ENCODE peak calls at places on chromosomes 4 and X, in ten cellular contexts. P is HCT116, M is PC-3, J is GM23248, X is OCI-LY7, V is MM.1S, Y is SK-N-SH, Z is PC-9, G is Karpas-422, W is hepatocyte. D is an unnamed sample.

GRCh38 chr4:141339386-141339785 is 118.7 kb downstream of the ZNF330 start:
- DNase-seq in P (no peak), M (no peak), J (no peak), X (no peak), V (no peak), Y (no peak), Z (no peak), G (no peak), W (no peak), D (no peak)

GRCh38 chrX:65127804-65128203 is 151.6 kb upstream of the ZC4H2 start:
- DNase-seq in P (no peak), M (no peak), J (peak; percentile 29), X (no peak), V (peak; percentile 29), Y (no peak), Z (no peak), G (no peak), W (no peak), D (peak; percentile 0)

GRCh38 chr4:143402776-143403550 is 66.3 kb downstream of the GAB1 start:
- DNase-seq in P (no peak), M (no peak), J (peak; percentile 44), X (peak; percentile 75), V (peak; percentile 36), Y (no peak), Z (no peak), G (no peak), W (no peak), D (no peak)

GRCh38 chr4:149121015-149121404 is 678.8 kb upstream of the NR3C2 start:
- DNase-seq in P (no peak), M (no peak), J (no peak), X (no peak), V (no peak), Y (no peak), Z (no peak), G (no peak), W (no peak), D (no peak)

GRCh38 chr4:8917321-8917811 is 45.7 kb upstream of the HMX1 start:
- DNase-seq in P (no peak), M (no peak), J (no peak), X (no peak), V (no peak), Y (no peak), Z (no peak), G (no peak), W (peak; percentile 2), D (no peak)

GRCh38 chrX:17809984-17810383 is 51.1 kb downstream of the RAI2 start:
- DNase-seq in P (no peak), M (no peak), J (no peak), X (no peak), V (no peak), Y (no peak), Z (no peak), G (no peak), W (no peak), D (no peak)

GRCh38 chr4:26028793-26029511 is 114.9 kb downstream of the SMIM20 start:
- DNase-seq in P (no peak), M (no peak), J (peak; percentile 82), X (no peak), V (peak; percentile 40), Y (peak; percentile 82), Z (peak; percentile 24), G (peak; percentile 74), W (peak; percentile 90), D (peak; percentile 26)

GRCh38 chrX:100681581-100681980 is 37.6 kb downstream of the SRPX2 start:
- DNase-seq in P (no peak), M (no peak), J (no peak), X (no peak), V (no peak), Y (no peak), Z (no peak), G (no peak), W (no peak), D (no peak)

GRCh38 chrX:50903387-50904027 is 7.0 kb upstream of the BMP15 start:
- DNase-seq in P (peak; percentile 27), M (peak; percentile 61), J (peak; percentile 63), X (peak; percentile 16), V (peak; percentile 11), Y (peak; percentile 45), Z (peak; percentile 13), G (peak; percentile 79), W (peak; percentile 64), D (peak; percentile 72)

GRCh38 chr4:186700746-186701145 is 22.9 kb downstream of the FAT1 start:
- DNase-seq in P (no peak), M (peak; percentile 22), J (peak; percentile 97), X (no peak), V (no peak), Y (no peak), Z (no peak), G (no peak), W (no peak), D (no peak)

GRCh38 chr4:1172228-1172851 is at the start of gene SPON2:
- DNase-seq in P (no peak), M (no peak), J (peak; percentile 44), X (no peak), V (no peak), Y (peak; percentile 65), Z (peak; percentile 25), G (no peak), W (peak; percentile 51), D (peak; percentile 62)

GRCh38 chrX:135086197-135086854 is 34.0 kb downstream of the ETDB start:
- DNase-seq in P (peak; percentile 63), M (peak; percentile 84), J (peak; percentile 78), X (peak; percentile 71), V (peak; percentile 83), Y (peak; percentile 54), Z (peak; percentile 39), G (peak; percentile 88), W (peak; percentile 80), D (peak; percentile 82)

DNA sequence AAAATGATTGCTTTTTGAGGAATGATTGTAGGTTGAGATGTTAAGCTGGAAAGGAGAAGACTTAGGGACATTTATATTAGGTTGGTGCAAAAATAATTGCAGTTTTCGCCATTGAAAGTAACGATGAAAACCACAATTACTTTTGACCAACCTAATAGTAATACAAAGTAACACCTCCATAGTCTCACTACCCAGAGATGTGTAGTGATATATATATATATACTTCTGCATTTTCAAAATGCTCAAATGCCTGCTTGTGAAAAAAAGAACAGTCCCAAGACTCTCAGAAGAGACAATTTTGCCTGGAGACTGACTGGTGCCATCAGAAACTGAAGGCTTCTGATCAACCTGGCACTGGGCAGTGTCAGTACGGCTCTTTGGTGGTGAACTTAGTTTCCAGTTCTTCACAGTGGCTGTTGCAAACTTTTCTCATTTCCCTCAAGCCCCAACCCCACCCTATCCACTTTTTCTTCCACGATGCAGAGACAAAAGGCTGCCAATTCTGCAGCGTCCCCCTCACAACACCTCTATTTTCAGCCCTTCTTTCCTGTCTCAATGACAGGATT is 35.1 kb upstream of the TAPT1 start:
- DNase-seq in P (no peak), M (no peak), J (no peak), X (peak; percentile 28), V (no peak), Y (no peak), Z (no peak), G (no peak), W (no peak), D (no peak)
- H3K4me2 ChIP-seq in P (no peak overlapping the region), M (no peak overlapping the region), J (no peak overlapping the region), X (peak overlapping the region; percentile 49), V (no peak overlapping the region), Y (no peak overlapping the region), Z (no peak overlapping the region), G (no peak overlapping the region), W (no peak overlapping the region), D (no peak overlapping the region)

DNA sequence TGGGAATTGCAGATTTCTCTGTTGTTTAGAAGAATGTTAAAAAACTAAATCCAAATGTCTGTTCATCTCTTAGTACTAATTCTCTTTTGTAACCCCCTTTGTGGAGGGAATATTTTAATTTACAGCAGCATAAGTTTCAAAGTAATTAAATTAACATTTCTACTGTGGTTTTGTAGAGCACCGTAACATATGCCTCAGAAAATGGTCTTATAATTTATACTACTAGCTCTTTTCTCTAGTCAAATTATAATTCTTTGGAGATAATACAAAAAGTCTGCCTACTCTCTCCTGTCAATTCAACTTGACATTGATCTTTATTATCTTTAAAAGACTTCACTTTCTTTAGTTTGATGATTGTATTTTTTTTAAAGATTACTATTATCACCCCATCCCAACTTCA is 759.0 kb downstream of the ADGRL3 start:
- DNase-seq in P (no peak), M (no peak), J (no peak), X (no peak), V (no peak), Y (no peak), Z (no peak), G (no peak), W (no peak), D (no peak)
- H3K9me2 ChIP-seq in P (no peaks in the 10 kb centered on the region), M (no peaks in the 10 kb centered on the region), J (no peaks in the 10 kb centered on the region), X (no peaks in the 10 kb centered on the region), V (no peaks in the 10 kb centered on the region), Y (no peaks in the 10 kb centered on the region), Z (no peaks in the 10 kb centered on the region), G (no peaks in the 10 kb centered on the region), W (no peaks in the 10 kb centered on the region), D (no peaks in the 10 kb centered on the region)

DNA sequence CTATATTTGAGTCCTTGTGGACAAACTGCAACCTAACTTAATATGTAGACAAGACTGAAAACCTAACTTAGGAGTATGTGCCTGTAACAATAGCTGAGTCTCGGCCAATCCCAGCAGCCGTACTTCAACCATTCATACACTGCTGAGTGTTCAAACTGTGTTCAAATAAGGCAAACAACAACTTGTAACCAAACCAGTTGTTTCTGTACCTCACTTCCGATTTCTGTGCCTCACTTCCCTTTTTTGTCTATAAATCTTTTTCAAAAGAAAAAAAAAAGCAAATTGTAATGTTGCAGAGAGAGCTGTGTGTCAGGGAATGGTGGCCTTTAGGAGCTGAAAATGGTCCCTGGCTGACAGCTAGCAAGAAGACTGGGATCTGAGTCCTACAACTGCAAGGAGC is 46.0 kb downstream of the GEMIN8 start:
- DNase-seq in P (no peak), M (no peak), J (no peak), X (peak; percentile 47), V (no peak), Y (no peak), Z (no peak), G (peak; percentile 51), W (no peak), D (no peak)
- H3K4me2 ChIP-seq in P (no peak overlapping the region), M (no peak overlapping the region), J (no peak overlapping the region), X (no peak overlapping the region), V (no peak overlapping the region), Y (no peak overlapping the region), Z (no peak overlapping the region), G (no peak overlapping the region), W (no peak overlapping the region), D (no peak overlapping the region)

GRCh38 chr4:72935462-72935861 is 134.1 kb downstream of the COX18 start:
- DNase-seq in P (no peak), M (no peak), J (no peak), X (no peak), V (no peak), Y (no peak), Z (no peak), G (no peak), W (no peak), D (no peak)

GRCh38 chr4:72933029-72933428 is 136.5 kb downstream of the COX18 start:
- DNase-seq in P (no peak), M (peak; percentile 33), J (no peak), X (no peak), V (no peak), Y (no peak), Z (no peak), G (no peak), W (no peak), D (no peak)

GRCh38 chr4:72931346-72931745 is 138.2 kb downstream of the COX18 start:
- DNase-seq in P (no peak), M (no peak), J (no peak), X (no peak), V (no peak), Y (no peak), Z (no peak), G (no peak), W (no peak), D (no peak)
- H3K9me2 ChIP-seq in P (no peaks in the 10 kb centered on the region), M (no peaks in the 10 kb centered on the region), J (no peaks in the 10 kb centered on the region), X (no peaks in the 10 kb centered on the region), V (no peaks in the 10 kb centered on the region), Y (no peaks in the 10 kb centered on the region), Z (no peaks in the 10 kb centered on the region), G (no peaks in the 10 kb centered on the region), W (no peaks in the 10 kb centered on the region), D (no peaks in the 10 kb centered on the region)